ENCODE peak calls at places on chromosome 1, in four cellular contexts. One of them, this sample, is unnamed.

GRCh38 chr1:87730274-87731222 is 401.9 kb downstream of the LMO4 start:
- DNase-seq in H9: no peak
- DNase-seq in H1: no peak
- DNase-seq in IMR-90: peak
- DNase-seq in this sample: no peak

GRCh38 chr1:162856260-162856659 is 4.7 kb downstream of the CCDC190 start:
- DNase-seq in H9: no peak
- DNase-seq in H1: no peak
- DNase-seq in IMR-90: peak
- DNase-seq in this sample: no peak

GRCh38 chr1:75469586-75470173 is 141.2 kb downstream of the SLC44A5 start:
- DNase-seq in H9: no peak
- DNase-seq in H1: no peak
- DNase-seq in IMR-90: no peak
- DNase-seq in this sample: no peak

GRCh38 chr1:169590932-169591331 is 4.7 kb upstream of the F5 start:
- DNase-seq in H9: no peak
- DNase-seq in H1: no peak
- DNase-seq in IMR-90: no peak
- DNase-seq in this sample: no peak

GRCh38 chr1:85116856-85117255 is 68.6 kb upstream of the MCOLN3 start:
- DNase-seq in H9: no peak
- DNase-seq in H1: no peak
- DNase-seq in IMR-90: no peak
- DNase-seq in this sample: no peak

GRCh38 chr1:41455479-41456271 is 28.8 kb downstream of the EDN2 start:
- DNase-seq in H9: no peak
- DNase-seq in H1: no peak
- DNase-seq in IMR-90: peak
- DNase-seq in this sample: no peak

GRCh38 chr1:195733826-195734225 is 874.4 kb downstream of the KCNT2 start:
- DNase-seq in H9: peak
- DNase-seq in H1: peak
- DNase-seq in IMR-90: no peak
- DNase-seq in this sample: peak

GRCh38 chr1:228370941-228371740 is 35.5 kb downstream of the TRIM11 start:
- DNase-seq in H9: no peak
- DNase-seq in H1: no peak
- DNase-seq in IMR-90: no peak
- DNase-seq in this sample: no peak

GRCh38 chr1:99675292-99675691 is 29.4 kb downstream of the PALMD start:
- DNase-seq in H9: no peak
- DNase-seq in H1: no peak
- DNase-seq in IMR-90: no peak
- DNase-seq in this sample: no peak

GRCh38 chr1:25031601-25031965 is 101.5 kb upstream of the RUNX3 start:
- DNase-seq in H9: no peak
- DNase-seq in H1: no peak
- DNase-seq in IMR-90: no peak
- DNase-seq in this sample: no peak

GRCh38 chr1:88979054-88979748 is 13.2 kb downstream of the KYAT3 start:
- DNase-seq in H9: no peak
- DNase-seq in H1: no peak
- DNase-seq in IMR-90: peak
- DNase-seq in this sample: no peak

GRCh38 chr1:24867064-24867870 is 62.8 kb downstream of the RUNX3 start:
- DNase-seq in H9: no peak
- DNase-seq in H1: no peak
- DNase-seq in IMR-90: no peak
- DNase-seq in this sample: no peak

GRCh38 chr1:214014730-214015129 is 27.0 kb downstream of the PROX1 start:
- DNase-seq in H9: no peak
- DNase-seq in H1: no peak
- DNase-seq in IMR-90: no peak
- DNase-seq in this sample: no peak

GRCh38 chr1:35264861-35265260 is 3.6 kb upstream of the ZMYM4 start:
- DNase-seq in H9: peak
- DNase-seq in H1: no peak
- DNase-seq in IMR-90: peak
- DNase-seq in this sample: peak

GRCh38 chr1:161399257-161399998 is 31.8 kb upstream of the CFAP126 start:
- DNase-seq in H9: peak
- DNase-seq in H1: peak
- DNase-seq in IMR-90: peak
- DNase-seq in this sample: peak

GRCh38 chr1:153793261-153793972 is 18.2 kb downstream of the SLC27A3 start:
- DNase-seq in H9: no peak
- DNase-seq in H1: no peak
- DNase-seq in IMR-90: no peak
- DNase-seq in this sample: no peak
- H2BK5ac ChIP-seq in H9: no peak
- H2BK5ac ChIP-seq in H1: peak
- H2BK5ac ChIP-seq in IMR-90: no peak
- H2BK5ac ChIP-seq in this sample: no peak

DNA sequence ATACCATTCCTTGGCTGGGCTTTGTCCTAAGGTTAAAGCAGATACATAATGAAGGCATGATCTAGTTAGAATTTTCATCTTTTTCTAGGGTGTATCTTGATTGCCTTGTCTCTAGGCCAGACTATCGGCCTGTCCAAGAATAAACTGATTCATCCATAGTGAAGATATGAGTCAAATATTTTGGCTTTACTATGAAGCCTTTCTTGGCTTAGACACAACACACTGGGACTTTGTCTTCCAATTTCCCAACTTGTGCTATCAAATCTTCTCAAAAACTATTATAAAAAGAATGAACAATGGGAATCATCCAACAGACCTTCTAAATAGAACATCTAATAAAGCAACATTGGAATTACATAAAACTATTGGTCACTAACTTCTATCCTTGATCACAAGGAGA is 64.8 kb downstream of the WARS2 start:
- DNase-seq in H9: no peak
- DNase-seq in H1: no peak
- DNase-seq in IMR-90: peak
- DNase-seq in this sample: no peak
- H4K5ac ChIP-seq in H9: no peak
- H4K5ac ChIP-seq in H1: no peak
- H4K5ac ChIP-seq in IMR-90: no peak
- H4K5ac ChIP-seq in this sample: no peak

GRCh38 chr1:114492978-114493377 is 18.0 kb downstream of the TRIM33 start:
- DNase-seq in H9: no peak
- DNase-seq in H1: no peak
- DNase-seq in IMR-90: no peak
- DNase-seq in this sample: no peak

GRCh38 chr1:114485286-114485685 is 25.7 kb downstream of the TRIM33 start:
- DNase-seq in H9: no peak
- DNase-seq in H1: no peak
- DNase-seq in IMR-90: peak
- DNase-seq in this sample: no peak

GRCh38 chr1:114490235-114490634 is 20.8 kb downstream of the TRIM33 start:
- DNase-seq in H9: no peak
- DNase-seq in H1: no peak
- DNase-seq in IMR-90: no peak
- DNase-seq in this sample: no peak

GRCh38 chr1:114488739-114489138 is 22.3 kb downstream of the TRIM33 start:
- DNase-seq in H9: no peak
- DNase-seq in H1: no peak
- DNase-seq in IMR-90: no peak
- DNase-seq in this sample: no peak
- H4K8ac ChIP-seq in H9: no peak
- H4K8ac ChIP-seq in H1: no peak
- H4K8ac ChIP-seq in IMR-90: no peak
- H4K8ac ChIP-seq in this sample: no peak

GRCh38 chr1:211918665-211919414 is 88.3 kb upstream of the LPGAT1 start:
- DNase-seq in H9: no peak
- DNase-seq in H1: no peak
- DNase-seq in IMR-90: no peak
- DNase-seq in this sample: no peak
- H2BK5ac ChIP-seq in H9: no peak
- H2BK5ac ChIP-seq in H1: no peak
- H2BK5ac ChIP-seq in IMR-90: no peak
- H2BK5ac ChIP-seq in this sample: no peak

DNA sequence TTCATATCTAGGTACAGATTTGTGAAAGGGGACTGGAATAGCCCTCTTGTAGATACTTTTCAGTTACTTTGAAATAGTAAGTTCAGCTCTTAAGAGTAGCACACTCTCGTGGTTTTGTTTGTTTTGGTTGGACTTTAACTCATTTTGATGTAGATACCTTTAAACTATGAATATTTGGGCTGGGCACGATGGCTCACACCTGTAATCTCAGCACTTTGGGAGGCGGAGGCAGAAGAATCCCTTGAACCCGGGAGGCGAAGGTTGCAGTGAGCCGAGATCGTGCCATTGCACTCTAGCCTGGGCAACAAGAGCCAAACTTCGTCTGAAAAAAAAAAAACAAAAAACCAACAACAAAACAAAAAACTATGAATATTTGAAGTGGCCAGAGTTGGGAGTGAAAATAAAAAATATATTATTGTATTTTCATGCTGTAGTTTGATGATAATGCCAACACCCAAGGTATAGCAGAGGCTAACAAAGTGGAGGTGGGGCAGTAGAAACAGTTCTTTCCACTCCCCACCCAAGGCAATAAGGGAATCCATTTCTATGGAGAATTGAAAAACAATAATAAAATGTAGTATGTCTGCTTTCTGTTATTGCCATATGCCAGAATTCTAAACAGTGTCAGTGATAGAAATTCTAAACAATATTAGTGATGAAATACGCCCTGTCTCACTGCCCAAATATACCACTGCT is 1.7 kb downstream of the ZNF326 start:
- DNase-seq in H9: no peak
- DNase-seq in H1: no peak
- DNase-seq in IMR-90: no peak
- DNase-seq in this sample: no peak
- H4K5ac ChIP-seq in H9: no peak
- H4K5ac ChIP-seq in H1: no peak
- H4K5ac ChIP-seq in IMR-90: no peak
- H4K5ac ChIP-seq in this sample: no peak

This sample was measured in mesendoderm.